ENCODE peak calls at places on chromosomes 3 and 15, in five cellular contexts. K is stimulated activated CD8-positive, alpha-beta memory T cell treated with anti-CD3 and anti-CD28 coated beads, Interleukin-15, amount 100 ng/mL, for 1 hour; A is central memory CD4-positive, alpha-beta T cell; C is effector memory CD8-positive, alpha-beta T cell; F is NCI-H69. W is an unnamed sample.

GRCh38 chr3:146468234-146468931 is 978 bp downstream of the PLSCR2 start:
- DNase-seq in K (no peak), A (no peak), C (no peak), F (no peak), W (no peak)

GRCh38 chr3:163362154-163362553 is 1716.1 kb downstream of the SI start:
- DNase-seq in K (no peak), A (no peak), C (no peak), F (no peak), W (no peak)

GRCh38 chr3:43949594-43949993 is 258.9 kb downstream of the ABHD5 start:
- DNase-seq in K (no peak), A (no peak), C (no peak), F (no peak), W (no peak)

GRCh38 chr3:171480526-171480925 is 20.3 kb upstream of the TNIK start:
- DNase-seq in K (no peak), A (peak), C (no peak), F (no peak), W (no peak)

GRCh38 chr3:9932535-9932842 is 1.1 kb upstream of the CRELD1 start:
- DNase-seq in K (no peak), A (no peak), C (no peak), F (no peak), W (no peak)

GRCh38 chr15:71800835-71801745 is 9.3 kb upstream of the NR2E3 start:
- DNase-seq in K (no peak), A (no peak), C (no peak), F (peak), W (peak)

GRCh38 chr15:41983621-41984571 is 11.5 kb upstream of the EHD4 start:
- DNase-seq in K (no peak), A (no peak), C (no peak), F (no peak), W (no peak)

GRCh38 chr3:138472141-138472825 is 37.9 kb downstream of the ESYT3 start:
- DNase-seq in K (no peak), A (no peak), C (no peak), F (no peak), W (no peak)

GRCh38 chr15:92624401-92624991 is 31.1 kb downstream of the FAM174B start:
- DNase-seq in K (no peak), A (no peak), C (no peak), F (peak), W (no peak)

GRCh38 chr3:121836069-121836468 is 1.1 kb downstream of the EAF2 start:
- DNase-seq in K (no peak), A (no peak), C (no peak), F (no peak), W (no peak)

GRCh38 chr3:56754753-56755365 is 46.9 kb downstream of the ARHGEF3 start:
- DNase-seq in K (no peak), A (peak), C (peak), F (peak), W (no peak)

GRCh38 chr3:147191795-147192385 is 214.5 kb downstream of the ZIC4 start:
- DNase-seq in K (no peak), A (no peak), C (no peak), F (peak), W (peak)

GRCh38 chr15:66883322-66883911 is 181.4 kb downstream of the SMAD6 start:
- DNase-seq in K (no peak), A (no peak), C (no peak), F (no peak), W (no peak)

GRCh38 chr15:49163678-49164077 is 6.4 kb upstream of the GALK2 start:
- DNase-seq in K (no peak), A (no peak), C (no peak), F (no peak), W (no peak)

GRCh38 chr15:40092416-40093223 is 16.1 kb downstream of the BMF start:
- DNase-seq in K (no peak), A (no peak), C (no peak), F (peak), W (peak)

GRCh38 chr15:99155961-99156443 is 51.1 kb downstream of the SYNM start:
- DNase-seq in K (no peak), A (no peak), C (no peak), F (no peak), W (peak)

GRCh38 chr3:171417813-171418212 is 42.4 kb downstream of the TNIK start:
- DNase-seq in K (no peak), A (no peak), C (no peak), F (no peak), W (no peak)

GRCh38 chr15:31327674-31328424 is 1.2 kb downstream of the KLF13 start:
- DNase-seq in K (peak), A (peak), C (peak), F (peak), W (peak)

GRCh38 chr3:120214161-120214560 is 70.9 kb downstream of the GPR156 start:
- DNase-seq in K (no peak), A (no peak), C (no peak), F (peak), W (peak)

GRCh38 chr3:61686228-61686648 is 124.9 kb downstream of the PTPRG start:
- DNase-seq in K (no peak), A (no peak), C (no peak), F (peak), W (no peak)

GRCh38 chr3:89032331-89033063 is 74.9 kb upstream of the EPHA3 start:
- DNase-seq in K (no peak), A (no peak), C (no peak), F (no peak), W (no peak)

GRCh38 chr3:48400824-48401433 is 28.9 kb downstream of the FBXW12 start:
- DNase-seq in K (peak), A (peak), C (peak), F (peak), W (peak)

GRCh38 chr3:49769516-49769915 is 16.8 kb downstream of the IP6K1 start:
- DNase-seq in K (no peak), A (no peak), C (no peak), F (no peak), W (no peak)

GRCh38 chr3:101936419-101937331 is 87.4 kb downstream of the NFKBIZ start:
- DNase-seq in K (no peak), A (peak), C (no peak), F (no peak), W (no peak)

GRCh38 chr3:15982667-15983145 is 184.9 kb upstream of the ANKRD28 start:
- DNase-seq in K (no peak), A (no peak), C (no peak), F (peak), W (peak)

GRCh38 chr3:119582178-119582577 is 2.9 kb downstream of the ADPRH start:
- DNase-seq in K (no peak), A (no peak), C (no peak), F (no peak), W (no peak)

W was measured in NCI-H82.